ENCODE peak calls at places on chromosomes 11 and 22, in ten cellular contexts. Q, G, H, E, X, P, N, M, R and Z are unnamed samples.

GRCh38 chr11:103878646-103879045 is 157.8 kb upstream of the DDI1 start:
- DNase-seq in R (peak; percentile 39), H (no peak), X (no peak), M (no peak), G (no peak), P (no peak), N (no peak), Q (no peak), E (no peak), Z (no peak)

GRCh38 chr11:111469200-111469599 is 43.0 kb downstream of the BTG4 start:
- DNase-seq in R (no peak), N (no peak), E (no peak), X (no peak), H (no peak), M (no peak), Q (no peak), P (no peak), G (no peak), Z (no peak)

GRCh38 chr11:124778281-124778680 is 16.2 kb upstream of the ESAM start:
- DNase-seq in G (no peak), M (peak; percentile 36), H (no peak), Q (no peak), E (no peak), X (no peak), R (no peak), P (no peak), N (no peak), Z (no peak)

GRCh38 chr11:65849771-65850216 is 8.2 kb downstream of the CFL1 start:
- DNase-seq in E (no peak), R (no peak), X (no peak), N (no peak), Q (no peak), H (no peak), P (no peak), G (no peak), M (no peak), Z (no peak)

GRCh38 chr11:35111171-35112055 is 27.6 kb upstream of the CD44 start:
- DNase-seq in G (no peak), P (no peak), E (no peak), H (no peak), X (no peak), N (no peak), R (no peak), M (peak; percentile 88), Q (no peak), Z (peak; percentile 95)

GRCh38 chr11:134656861-134657540 is 245.0 kb upstream of the B3GAT1 start:
- DNase-seq in G (no peak), M (no peak), X (no peak), Q (no peak), R (no peak), E (peak; percentile 35), P (no peak), H (no peak), N (no peak), Z (peak; percentile 66)

GRCh38 chr11:114562166-114562916 is 2.7 kb upstream of the NXPE1 start:
- DNase-seq in P (no peak), H (no peak), R (no peak), E (no peak), N (no peak), Q (no peak), X (no peak), M (peak; percentile 73), G (no peak), Z (no peak)

GRCh38 chr22:49776053-49776511 is 51.6 kb downstream of the BRD1 start:
- DNase-seq in G (no peak), P (no peak), H (no peak), Q (no peak), N (no peak), X (no peak), M (no peak), R (no peak), E (no peak), Z (no peak)

GRCh38 chr11:132942611-132943324 is 589.5 kb downstream of the OPCML start:
- DNase-seq in G (no peak), X (peak; percentile 57), M (no peak), E (peak; percentile 85), H (no peak), R (no peak), P (no peak), N (peak; percentile 82), Q (no peak), Z (no peak)

GRCh38 chr11:17573526-17573925 is 26.5 kb downstream of the OTOG start:
- DNase-seq in P (no peak), R (no peak), Q (no peak), N (no peak), G (no peak), E (peak; percentile 35), M (no peak), H (no peak), X (no peak), Z (no peak)

GRCh38 chr22:32917577-32918375 is 116.3 kb downstream of the TIMP3 start:
- DNase-seq in H (no peak), R (no peak), N (no peak), G (peak; percentile 34), Q (no peak), X (peak; percentile 6), E (no peak), M (no peak), P (no peak), Z (no peak)

GRCh38 chr11:9697766-9698165 is 33.9 kb downstream of the SWAP70 start:
- DNase-seq in G (no peak), E (no peak), H (no peak), P (no peak), M (no peak), N (no peak), Q (no peak), X (no peak), R (no peak), Z (no peak)

GRCh38 chr22:21837184-21837979 is 30.1 kb downstream of the MAPK1 start:
- DNase-seq in E (no peak), R (no peak), G (no peak), M (peak; percentile 64), P (peak; percentile 20), X (peak; percentile 51), H (no peak), N (no peak), Q (no peak), Z (peak; percentile 68)

GRCh38 chr22:36870250-36870649 is 9.4 kb downstream of the NCF4 start:
- DNase-seq in R (no peak), H (no peak), N (no peak), M (peak; percentile 79), Q (no peak), P (no peak), X (no peak), E (no peak), G (no peak), Z (no peak)

GRCh38 chr11:70885721-70886305 is 366.6 kb downstream of the SHANK2 start:
- DNase-seq in P (no peak), H (no peak), X (no peak), Q (no peak), E (no peak), M (no peak), G (no peak), N (no peak), R (no peak), Z (no peak)
- H3K27me3 ChIP-seq in P (no peaks in the 10 kb centered on the region), H (no peaks in the 10 kb centered on the region), X (no peaks in the 10 kb centered on the region), Q (no peaks in the 10 kb centered on the region), E (no peaks in the 10 kb centered on the region), M (no peaks in the 10 kb centered on the region), G (peaks cover 59% of the 10 kb centered on the region), N (no peaks in the 10 kb centered on the region), R (peaks cover 11% of the 10 kb centered on the region), Z (no peaks in the 10 kb centered on the region)

DNA sequence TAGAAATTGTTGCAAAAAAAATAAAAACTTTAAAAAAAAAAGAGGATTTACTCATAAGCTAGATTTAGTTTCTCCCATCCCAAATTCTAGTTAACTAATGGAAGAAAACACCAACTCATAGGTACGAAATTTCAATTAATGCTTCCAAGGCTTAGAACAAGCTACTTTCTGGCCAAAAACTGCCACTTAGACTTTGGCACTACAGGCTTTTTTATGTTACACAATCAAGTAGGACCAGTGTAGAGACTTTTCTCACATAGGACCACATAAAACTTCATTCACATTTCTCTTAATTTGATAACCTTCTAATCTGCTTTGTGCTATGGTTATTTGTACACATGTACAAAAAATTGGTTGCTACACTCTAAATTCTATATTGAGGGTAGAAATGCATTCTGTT is 3.1 kb downstream of the ST13 start:
- DNase-seq in M (no peak), H (no peak), G (no peak), Q (no peak), P (no peak), E (no peak), R (no peak), N (no peak), X (no peak), Z (no peak)
- H3K4me3 ChIP-seq in M (peak overlapping the region; percentile 82), H (peak overlapping the region; percentile 10), G (no peak overlapping the region), Q (no peak overlapping the region), P (no peak overlapping the region), E (no peak overlapping the region), R (peak overlapping the region; percentile 85), N (peak overlapping the region; percentile 95), X (no peak overlapping the region), Z (peak overlapping the region; percentile 99)

DNA sequence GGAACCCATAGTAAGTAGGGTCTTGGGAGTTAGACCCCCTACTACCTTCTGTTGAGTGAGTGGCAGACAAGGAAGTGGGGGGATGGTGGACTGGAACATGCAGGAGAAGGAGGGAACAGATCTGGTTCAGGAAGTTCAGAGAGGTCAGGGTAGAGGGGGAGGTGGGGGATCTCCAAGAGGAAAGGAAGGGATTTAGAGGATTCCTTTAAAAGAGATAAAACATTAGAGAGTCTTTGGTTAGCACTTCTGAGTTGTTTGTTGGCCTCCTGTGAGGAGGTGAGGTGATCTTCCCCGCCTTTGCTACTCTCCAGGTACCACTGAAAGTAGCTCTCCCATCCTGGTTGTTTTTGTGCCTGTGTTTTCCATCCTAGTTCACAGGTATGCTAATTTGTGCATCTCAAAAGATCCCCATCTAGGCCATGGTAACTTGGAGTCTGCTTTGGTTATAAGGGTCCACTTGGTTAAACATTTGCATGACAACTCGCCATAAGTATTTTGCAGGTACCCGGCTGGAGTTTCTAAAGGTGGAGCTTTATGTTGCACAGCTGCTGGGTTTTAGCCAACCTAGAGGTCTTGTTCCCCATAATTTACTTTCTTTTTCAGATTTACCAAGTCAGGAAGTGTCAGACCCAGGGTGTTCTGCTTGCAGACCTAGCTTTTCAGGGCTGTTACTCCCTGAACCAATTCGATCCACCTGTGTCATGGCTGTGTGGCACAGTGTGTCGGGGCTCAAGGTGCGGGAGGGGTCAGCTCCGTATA is 79.3 kb upstream of the SORL1 start:
- DNase-seq in N (peak; percentile 77), E (no peak), P (peak; percentile 83), X (no peak), H (no peak), M (no peak), G (no peak), R (no peak), Q (no peak), Z (no peak)
- H3K9me3 ChIP-seq in N (no peaks in the 10 kb centered on the region), E (no peaks in the 10 kb centered on the region), P (no peaks in the 10 kb centered on the region), X (no peaks in the 10 kb centered on the region), H (no peaks in the 10 kb centered on the region), M (no peaks in the 10 kb centered on the region), G (no peaks in the 10 kb centered on the region), R (no peaks in the 10 kb centered on the region), Q (no peaks in the 10 kb centered on the region), Z (no peaks in the 10 kb centered on the region)

DNA sequence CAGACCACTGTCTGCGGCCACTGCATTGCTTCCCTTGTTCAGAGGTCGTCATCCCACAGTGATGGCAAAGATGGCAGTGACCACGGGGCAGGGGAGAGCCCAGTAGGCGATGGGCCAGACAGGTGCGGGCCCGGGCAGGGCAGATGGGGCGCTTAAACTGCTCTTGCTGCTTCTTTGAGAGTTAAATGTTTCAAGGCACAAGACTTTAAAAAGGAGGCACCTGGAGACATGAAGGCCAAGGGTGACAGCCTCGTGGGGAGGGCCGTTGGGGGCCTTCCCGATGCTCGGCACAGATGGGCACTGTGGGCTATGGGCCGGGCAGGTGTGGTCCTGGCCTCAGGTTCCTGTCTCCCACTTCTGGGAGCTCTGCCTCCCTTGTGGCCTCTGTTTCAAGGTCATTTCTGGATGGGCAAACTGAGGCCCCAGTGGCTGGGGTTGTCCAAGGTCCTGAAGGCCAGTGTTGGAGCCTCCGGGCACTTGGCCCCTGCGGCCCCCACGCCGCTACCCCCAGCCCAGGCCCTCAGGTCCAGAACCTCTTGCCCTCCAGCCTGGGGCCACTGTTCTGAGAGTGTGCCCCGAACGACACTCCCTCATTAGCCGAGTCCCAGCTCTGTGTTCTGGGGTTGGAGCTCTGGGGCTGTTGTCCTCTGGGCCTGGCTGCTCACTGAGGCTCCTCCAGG is 16.9 kb upstream of the CCDC188 start:
- DNase-seq in G (no peak), R (no peak), E (no peak), M (no peak), N (no peak), P (no peak), Q (no peak), X (no peak), H (no peak), Z (no peak)
- H3K27me3 ChIP-seq in G (no peaks in the 10 kb centered on the region), R (no peaks in the 10 kb centered on the region), E (no peaks in the 10 kb centered on the region), M (no peaks in the 10 kb centered on the region), N (no peaks in the 10 kb centered on the region), P (no peaks in the 10 kb centered on the region), Q (no peaks in the 10 kb centered on the region), X (no peaks in the 10 kb centered on the region), H (no peaks in the 10 kb centered on the region), Z (no peaks in the 10 kb centered on the region)